ENCODE peak calls at places on chromosome 18, in four cellular contexts. X, O, J and Q are unnamed samples.

GRCh38 chr18:36191286-36191685 is 4.0 kb downstream of the MOCOS start:
- DNase-seq in X (no peak), O (no peak), J (no peak), Q (no peak)

GRCh38 chr18:8254664-8255063 is 354.6 kb upstream of the RAB12 start:
- DNase-seq in X (no peak), O (no peak), J (no peak), Q (no peak)

GRCh38 chr18:78480531-78481054 is 499.0 kb upstream of the SALL3 start:
- DNase-seq in X (no peak), O (no peak), J (no peak), Q (no peak)

GRCh38 chr18:48953096-48953706 is 2.4 kb upstream of the SMAD7 start:
- DNase-seq in X (no peak), O (no peak), J (no peak), Q (peak; percentile 24)

GRCh38 chr18:73365018-73365417 is 497.2 kb upstream of the NETO1 start:
- DNase-seq in X (no peak), O (peak; percentile 88), J (no peak), Q (peak; percentile 67)

GRCh38 chr18:4276983-4277585 is 178.0 kb downstream of the DLGAP1 start:
- DNase-seq in X (no peak), O (no peak), J (no peak), Q (no peak)

GRCh38 chr18:73942956-73943355 is 204.7 kb downstream of the FBXO15 start:
- DNase-seq in X (no peak), O (no peak), J (no peak), Q (no peak)

GRCh38 chr18:48609114-48609513 is 70.3 kb downstream of the CTIF start:
- DNase-seq in X (no peak), O (no peak), J (no peak), Q (no peak)

GRCh38 chr18:43869451-43870008 is 592.2 kb upstream of the SYT4 start:
- DNase-seq in X (no peak), O (peak; percentile 69), J (no peak), Q (no peak)

GRCh38 chr18:46575851-46576250 is 81.2 kb downstream of the LOXHD1 start:
- DNase-seq in X (no peak), O (no peak), J (no peak), Q (no peak)

GRCh38 chr18:9653390-9653789 is 39.0 kb upstream of the PPP4R1 start:
- DNase-seq in X (no peak), O (peak; percentile 47), J (peak; percentile 32), Q (peak; percentile 39)

GRCh38 chr18:63683890-63684289 is 18.9 kb upstream of the SERPINB11 start:
- DNase-seq in X (no peak), O (no peak), J (no peak), Q (no peak)

GRCh38 chr18:63878343-63878742 is 9.2 kb upstream of the SERPINB2 start:
- DNase-seq in X (no peak), O (peak; percentile 39), J (no peak), Q (no peak)

GRCh38 chr18:26706796-26707406 is 158.5 kb upstream of the KCTD1 start:
- DNase-seq in X (no peak), O (no peak), J (peak; percentile 52), Q (no peak)

GRCh38 chr18:68742206-68742605 is 27.3 kb upstream of the TMX3 start:
- DNase-seq in X (no peak), O (no peak), J (no peak), Q (no peak)

GRCh38 chr18:5693637-5694175 is 149.9 kb upstream of the EPB41L3 start:
- DNase-seq in X (no peak), O (peak; percentile 8), J (no peak), Q (no peak)

GRCh38 chr18:21904856-21905255 is 164.3 kb downstream of the MIB1 start:
- DNase-seq in X (no peak), O (no peak), J (peak; percentile 28), Q (peak; percentile 64)

GRCh38 chr18:63909870-63910269 is 2.1 kb downstream of the SERPINB10 start:
- DNase-seq in X (no peak), O (no peak), J (no peak), Q (no peak)

GRCh38 chr18:48031641-48032040 is 101.2 kb upstream of the SMAD2 start:
- DNase-seq in X (no peak), O (no peak), J (no peak), Q (no peak)

GRCh38 chr18:41681138-41681881 is 273.7 kb upstream of the PIK3C3 start:
- DNase-seq in X (no peak), O (no peak), J (no peak), Q (no peak)

GRCh38 chr18:31658670-31659573 is 25.5 kb downstream of the B4GALT6 start:
- DNase-seq in X (no peak), O (no peak), J (no peak), Q (no peak)

GRCh38 chr18:24502621-24503020 is 42.2 kb downstream of the HRH4 start:
- DNase-seq in X (no peak), O (no peak), J (no peak), Q (no peak)

GRCh38 chr18:23664674-23665073 is 2.0 kb upstream of the ANKRD29 start:
- DNase-seq in X (no peak), O (no peak), J (no peak), Q (no peak)

GRCh38 chr18:50398099-50398498 is 23.3 kb downstream of the SKA1 start:
- DNase-seq in X (no peak), O (no peak), J (no peak), Q (no peak)
- H3K4me3 ChIP-seq in X (no peak overlapping the region), O (no peak overlapping the region), J (no peak overlapping the region), Q (no peak overlapping the region)

GRCh38 chr18:55318864-55319516 is 269.0 kb downstream of the TCF4 start:
- DNase-seq in X (no peak), O (peak; percentile 76), J (no peak), Q (no peak)
- H3K4me3 ChIP-seq in X (peak overlapping the region; percentile 61), O (no peak overlapping the region), J (no peak overlapping the region), Q (peak overlapping the region; percentile 75)

DNA sequence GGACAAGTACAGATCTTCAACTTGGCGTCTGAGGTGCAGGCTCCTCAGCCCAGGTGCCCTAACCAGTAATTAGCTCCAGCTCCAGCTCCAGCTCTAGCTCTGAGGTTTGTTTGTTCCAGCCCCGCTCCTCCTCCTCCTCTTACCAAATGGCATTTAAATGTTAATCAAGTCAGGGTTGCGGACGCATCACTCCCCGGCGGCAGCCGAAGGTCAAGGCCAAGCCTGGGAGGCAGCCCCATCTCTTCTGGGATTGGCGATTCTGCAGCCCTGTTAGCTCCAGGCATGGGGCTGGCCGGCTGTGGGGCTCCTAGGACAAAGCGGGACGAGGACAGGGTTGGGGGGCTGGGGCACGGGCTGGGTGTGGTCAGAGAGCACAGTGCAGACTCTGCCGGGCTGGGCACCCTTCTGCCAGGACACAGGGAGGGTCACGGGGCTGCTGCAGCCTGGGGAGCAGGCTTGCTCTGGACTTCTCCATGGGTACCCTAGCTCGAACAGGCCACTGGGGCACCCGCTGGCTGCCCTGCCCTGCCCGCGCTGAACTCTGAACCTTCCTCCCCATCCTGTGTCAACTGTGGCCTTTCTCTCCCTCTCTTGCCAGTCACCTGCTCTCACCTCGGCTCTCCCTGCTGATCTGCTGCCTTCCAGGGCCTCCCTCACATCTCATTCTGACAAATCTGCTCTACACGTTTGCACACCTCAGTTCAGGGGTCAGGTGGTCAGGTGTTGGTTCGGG is 203.3 kb downstream of the CELF4 start:
- DNase-seq in X (no peak), O (no peak), J (peak; percentile 44), Q (peak; percentile 29)
- H3K4me3 ChIP-seq in X (no peak overlapping the region), O (no peak overlapping the region), J (no peak overlapping the region), Q (no peak overlapping the region)

DNA sequence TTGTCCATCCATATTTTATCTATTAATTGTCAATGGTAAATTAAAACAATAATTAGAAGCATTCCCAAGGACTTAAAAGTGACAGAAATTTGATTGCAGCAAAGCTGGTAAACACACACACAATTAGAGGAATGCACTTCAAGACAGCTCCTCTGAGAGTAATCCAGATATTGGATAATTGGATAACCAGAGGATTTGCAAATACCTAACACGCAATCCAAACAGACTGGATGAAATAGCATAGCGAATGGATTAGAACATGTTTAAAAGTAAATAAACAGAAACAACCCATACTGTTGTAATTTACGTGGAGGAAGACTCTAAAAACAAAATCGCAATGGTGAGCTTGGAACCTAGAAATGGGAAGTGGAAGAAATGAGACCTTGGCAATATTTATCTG is 239.8 kb downstream of the METTL4 start:
- DNase-seq in X (no peak), O (no peak), J (no peak), Q (no peak)
- H3K4me3 ChIP-seq in X (no peak overlapping the region), O (no peak overlapping the region), J (no peak overlapping the region), Q (no peak overlapping the region)

DNA sequence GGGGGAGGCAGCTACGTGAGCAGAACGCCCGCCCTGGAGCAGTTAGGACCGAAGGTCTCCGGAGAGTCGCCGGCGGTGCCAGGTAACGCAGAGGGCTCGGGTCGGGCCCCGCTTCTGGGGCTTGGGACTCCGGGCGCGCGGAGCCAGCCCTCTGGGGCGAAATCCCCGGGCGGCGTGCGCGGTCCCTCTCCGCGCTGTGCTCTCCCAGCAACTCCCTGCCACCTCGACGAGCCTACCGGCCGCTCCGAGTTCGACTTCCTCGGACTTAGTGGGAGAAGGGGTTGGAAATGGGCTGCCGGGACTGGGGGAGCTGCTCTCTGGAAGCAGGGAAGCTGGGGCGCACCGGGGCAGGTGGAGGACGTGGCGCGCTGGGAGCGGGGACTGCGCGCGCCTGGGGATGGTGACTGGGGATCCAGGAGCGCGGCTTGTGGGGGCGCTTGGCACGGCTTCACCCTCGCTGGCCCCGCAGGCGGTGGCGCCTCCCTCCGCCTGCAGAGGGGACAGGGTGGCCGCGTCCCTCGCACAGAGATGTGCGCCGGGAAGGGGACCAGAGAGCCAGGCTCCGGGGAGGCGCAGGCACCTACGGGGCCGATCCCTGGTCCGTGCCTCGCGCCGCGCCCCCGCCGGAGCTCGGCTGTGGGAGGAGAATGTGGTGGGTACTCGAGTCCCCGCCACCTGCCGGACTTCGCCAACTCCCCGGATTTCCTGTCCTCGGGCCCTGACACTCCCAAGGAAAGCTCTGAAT is 688 bp downstream of the CDH20 start:
- DNase-seq in X (no peak), O (peak; percentile 22), J (no peak), Q (no peak)
- H3K4me3 ChIP-seq in X (peak overlapping the region; percentile 23), O (peak overlapping the region; percentile 45), J (peak overlapping the region; percentile 40), Q (no peak overlapping the region)

GRCh38 chr18:75226301-75226955 is 15.8 kb downstream of the TSHZ1 start:
- DNase-seq in X (no peak), O (peak; percentile 28), J (no peak), Q (peak; percentile 51)

GRCh38 chr18:75226956-75227316 is 16.3 kb downstream of the TSHZ1 start:
- DNase-seq in X (no peak), O (no peak), J (no peak), Q (no peak)

GRCh38 chr18:75228967-75229366 is 18.4 kb downstream of the TSHZ1 start:
- DNase-seq in X (no peak), O (no peak), J (no peak), Q (no peak)

GRCh38 chr18:75229437-75229836 is 18.8 kb downstream of the TSHZ1 start:
- DNase-seq in X (no peak), O (no peak), J (no peak), Q (no peak)

GRCh38 chr18:75227535-75227934 is 16.9 kb downstream of the TSHZ1 start:
- DNase-seq in X (no peak), O (no peak), J (no peak), Q (no peak)
- H3K4me3 ChIP-seq in X (no peak overlapping the region), O (no peak overlapping the region), J (no peak overlapping the region), Q (no peak overlapping the region)

GRCh38 chr18:61334491-61334850 is 1.2 kb downstream of the CDH20 start:
- DNase-seq in X (no peak), O (peak; percentile 9), J (no peak), Q (no peak)
- H3K4me3 ChIP-seq in X (no peak overlapping the region), O (peak overlapping the region; percentile 45), J (peak overlapping the region; percentile 40), Q (peak overlapping the region; percentile 33)

GRCh38 chr18:12701161-12701560 is 1.4 kb downstream of the CEP76 start:
- DNase-seq in X (no peak), O (no peak), J (no peak), Q (no peak)
- H3K4me3 ChIP-seq in X (peak overlapping the region; percentile 98), O (no peak overlapping the region), J (peak overlapping the region; percentile 96), Q (no peak overlapping the region)